ENCODE peak calls at places on chromosomes 5 and 9, in five cellular contexts. One of them, this sample, is unnamed.

GRCh38 chr9:75866273-75866871 is 24.1 kb upstream of the PCSK5 start:
- DNase-seq in fibroblast of pulmonary artery: peak
- DNase-seq in cardiac fibroblast: peak
- DNase-seq in colonic mucosa: peak
- DNase-seq in GM23338: peak
- DNase-seq in this sample: peak

GRCh38 chr5:53478411-53479044 is 1.9 kb upstream of the FST start:
- DNase-seq in fibroblast of pulmonary artery: peak
- DNase-seq in cardiac fibroblast: peak
- DNase-seq in colonic mucosa: peak
- DNase-seq in GM23338: peak
- DNase-seq in this sample: no peak

GRCh38 chr9:127452481-127453092 is 1.3 kb downstream of the LRSAM1 start:
- DNase-seq in fibroblast of pulmonary artery: peak
- DNase-seq in cardiac fibroblast: peak
- DNase-seq in colonic mucosa: peak
- DNase-seq in GM23338: no peak
- DNase-seq in this sample: peak

GRCh38 chr9:22469928-22470544 is 23.4 kb downstream of the DMRTA1 start:
- DNase-seq in fibroblast of pulmonary artery: peak
- DNase-seq in cardiac fibroblast: peak
- DNase-seq in colonic mucosa: peak
- DNase-seq in GM23338: peak
- DNase-seq in this sample: no peak

GRCh38 chr5:141992349-141992963 is 20.4 kb downstream of the GNPDA1 start:
- DNase-seq in fibroblast of pulmonary artery: peak
- DNase-seq in cardiac fibroblast: peak
- DNase-seq in colonic mucosa: peak
- DNase-seq in GM23338: peak
- DNase-seq in this sample: peak

GRCh38 chr5:147481376-147481775 is 28.5 kb downstream of the DPYSL3 start:
- DNase-seq in fibroblast of pulmonary artery: peak
- DNase-seq in cardiac fibroblast: peak
- DNase-seq in colonic mucosa: no peak
- DNase-seq in GM23338: no peak
- DNase-seq in this sample: no peak

GRCh38 chr9:82789155-82789824 is 273.7 kb downstream of the RASEF start:
- DNase-seq in fibroblast of pulmonary artery: no peak
- DNase-seq in cardiac fibroblast: no peak
- DNase-seq in colonic mucosa: no peak
- DNase-seq in GM23338: no peak
- DNase-seq in this sample: no peak

GRCh38 chr5:160926428-160926827 is 74.4 kb upstream of the ATP10B start:
- DNase-seq in fibroblast of pulmonary artery: no peak
- DNase-seq in cardiac fibroblast: no peak
- DNase-seq in colonic mucosa: peak
- DNase-seq in GM23338: peak
- DNase-seq in this sample: peak

GRCh38 chr9:16100596-16101091 is 547.8 kb downstream of the CCDC171 start:
- DNase-seq in fibroblast of pulmonary artery: peak
- DNase-seq in cardiac fibroblast: peak
- DNase-seq in colonic mucosa: peak
- DNase-seq in GM23338: peak
- DNase-seq in this sample: no peak

GRCh38 chr9:100092066-100092465 is 6.7 kb downstream of the ERP44 start:
- DNase-seq in fibroblast of pulmonary artery: no peak
- DNase-seq in cardiac fibroblast: no peak
- DNase-seq in colonic mucosa: no peak
- DNase-seq in GM23338: no peak
- DNase-seq in this sample: no peak

GRCh38 chr5:132496631-132497487 is 6.3 kb upstream of the IRF1 start:
- DNase-seq in fibroblast of pulmonary artery: peak
- DNase-seq in cardiac fibroblast: peak
- DNase-seq in colonic mucosa: peak
- DNase-seq in GM23338: peak
- DNase-seq in this sample: no peak

GRCh38 chr5:179919487-179920060 is 11.9 kb upstream of the TBC1D9B start:
- DNase-seq in fibroblast of pulmonary artery: no peak
- DNase-seq in cardiac fibroblast: no peak
- DNase-seq in colonic mucosa: no peak
- DNase-seq in GM23338: no peak
- DNase-seq in this sample: no peak

GRCh38 chr5:90792725-90793124 is 234.1 kb downstream of the ADGRV1 start:
- DNase-seq in fibroblast of pulmonary artery: peak
- DNase-seq in cardiac fibroblast: peak
- DNase-seq in colonic mucosa: no peak
- DNase-seq in GM23338: no peak
- DNase-seq in this sample: no peak

GRCh38 chr5:159533197-159533596 is 202.9 kb upstream of the IL12B start:
- DNase-seq in fibroblast of pulmonary artery: no peak
- DNase-seq in cardiac fibroblast: peak
- DNase-seq in colonic mucosa: no peak
- DNase-seq in GM23338: no peak
- DNase-seq in this sample: no peak

GRCh38 chr5:79224275-79224984 is 11.5 kb upstream of the JMY start:
- DNase-seq in fibroblast of pulmonary artery: no peak
- DNase-seq in cardiac fibroblast: no peak
- DNase-seq in colonic mucosa: no peak
- DNase-seq in GM23338: no peak
- DNase-seq in this sample: no peak

GRCh38 chr5:178304761-178305645 is 72.4 kb upstream of the PHYKPL start:
- DNase-seq in fibroblast of pulmonary artery: no peak
- DNase-seq in cardiac fibroblast: no peak
- DNase-seq in colonic mucosa: no peak
- DNase-seq in GM23338: no peak
- DNase-seq in this sample: peak

GRCh38 chr9:120886490-120886967 is 9.5 kb upstream of the PHF19 start:
- DNase-seq in fibroblast of pulmonary artery: no peak
- DNase-seq in cardiac fibroblast: peak
- DNase-seq in colonic mucosa: no peak
- DNase-seq in GM23338: no peak
- DNase-seq in this sample: no peak

GRCh38 chr5:38467353-38468040 is 88.9 kb downstream of the LIFR start:
- DNase-seq in fibroblast of pulmonary artery: peak
- DNase-seq in cardiac fibroblast: peak
- DNase-seq in colonic mucosa: no peak
- DNase-seq in GM23338: no peak
- DNase-seq in this sample: no peak
- H3K4me3 ChIP-seq in fibroblast of pulmonary artery: no peak
- H3K4me3 ChIP-seq in cardiac fibroblast: no peak
- H3K4me3 ChIP-seq in colonic mucosa: no peak
- H3K4me3 ChIP-seq in GM23338: no peak
- H3K4me3 ChIP-seq in this sample: no peak

GRCh38 chr9:4299006-4299795 is 667 bp downstream of the GLIS3 start:
- DNase-seq in fibroblast of pulmonary artery: peak
- DNase-seq in cardiac fibroblast: peak
- DNase-seq in colonic mucosa: peak
- DNase-seq in GM23338: peak
- DNase-seq in this sample: no peak

GRCh38 chr9:4297795-4298254 is 2.0 kb downstream of the GLIS3 start:
- DNase-seq in fibroblast of pulmonary artery: peak
- DNase-seq in cardiac fibroblast: peak
- DNase-seq in colonic mucosa: peak
- DNase-seq in GM23338: peak
- DNase-seq in this sample: no peak

GRCh38 chr9:4297151-4297794 is 2.6 kb downstream of the GLIS3 start:
- DNase-seq in fibroblast of pulmonary artery: peak
- DNase-seq in cardiac fibroblast: peak
- DNase-seq in colonic mucosa: peak
- DNase-seq in GM23338: peak
- DNase-seq in this sample: no peak

GRCh38 chr9:4296217-4296616 is 3.7 kb downstream of the GLIS3 start:
- DNase-seq in fibroblast of pulmonary artery: no peak
- DNase-seq in cardiac fibroblast: peak
- DNase-seq in colonic mucosa: no peak
- DNase-seq in GM23338: no peak
- DNase-seq in this sample: no peak

GRCh38 chr9:4298255-4299005 is 1.4 kb downstream of the GLIS3 start:
- DNase-seq in fibroblast of pulmonary artery: no peak
- DNase-seq in cardiac fibroblast: peak
- DNase-seq in colonic mucosa: peak
- DNase-seq in GM23338: peak
- DNase-seq in this sample: no peak
- TF ChIP-seq CTCF in fibroblast of pulmonary artery: no peak
- TF ChIP-seq CTCF in cardiac fibroblast: peak
- TF ChIP-seq CTCF in colonic mucosa: no peak
- TF ChIP-seq CTCF in GM23338: no peak
- TF ChIP-seq CTCF in this sample: no peak

DNA sequence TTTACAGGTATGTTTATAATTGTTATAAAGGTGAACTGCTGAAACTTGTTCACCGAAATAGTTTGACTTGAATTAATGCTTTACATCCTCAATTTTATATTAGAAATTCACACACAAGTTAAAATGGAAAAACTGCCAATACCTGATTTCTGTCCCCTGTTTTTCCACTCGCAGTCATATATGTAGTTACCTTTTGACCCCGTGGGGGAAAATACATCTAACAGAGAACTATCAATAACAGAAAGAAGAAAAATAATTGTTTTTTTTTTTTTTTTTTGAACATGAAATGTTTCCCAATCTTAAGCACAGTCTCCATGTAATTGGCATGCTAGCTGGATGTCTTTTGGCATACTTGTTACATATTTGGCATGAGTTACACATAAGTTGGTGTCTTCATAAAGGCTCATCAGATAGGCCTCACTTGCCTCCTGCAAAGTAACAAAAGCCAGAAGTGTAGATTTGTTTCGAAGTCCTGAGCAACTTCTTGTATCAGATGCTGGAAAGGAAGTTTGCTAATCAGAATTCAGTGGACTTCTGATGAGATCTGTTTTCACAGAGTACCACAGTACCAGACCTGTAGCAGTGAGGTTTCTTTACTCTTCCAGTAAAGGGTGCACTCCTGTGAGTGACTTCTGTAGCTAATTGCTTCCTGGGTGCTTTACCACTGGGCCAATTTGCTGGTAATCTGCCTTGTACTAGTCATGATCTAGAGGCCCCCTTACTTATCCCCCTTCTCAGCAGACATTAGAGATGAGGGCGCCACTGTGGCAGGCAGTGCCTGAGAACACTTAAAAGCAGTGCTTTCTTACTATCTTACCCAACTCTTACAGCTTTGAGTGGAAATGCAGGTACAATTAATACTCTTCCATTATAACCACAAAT is 36.2 kb upstream of the CXXC5 start:
- DNase-seq in fibroblast of pulmonary artery: peak
- DNase-seq in cardiac fibroblast: no peak
- DNase-seq in colonic mucosa: no peak
- DNase-seq in GM23338: no peak
- DNase-seq in this sample: no peak
- H3K4me3 ChIP-seq in fibroblast of pulmonary artery: no peak
- H3K4me3 ChIP-seq in cardiac fibroblast: no peak
- H3K4me3 ChIP-seq in colonic mucosa: no peak
- H3K4me3 ChIP-seq in GM23338: no peak
- H3K4me3 ChIP-seq in this sample: no peak

DNA sequence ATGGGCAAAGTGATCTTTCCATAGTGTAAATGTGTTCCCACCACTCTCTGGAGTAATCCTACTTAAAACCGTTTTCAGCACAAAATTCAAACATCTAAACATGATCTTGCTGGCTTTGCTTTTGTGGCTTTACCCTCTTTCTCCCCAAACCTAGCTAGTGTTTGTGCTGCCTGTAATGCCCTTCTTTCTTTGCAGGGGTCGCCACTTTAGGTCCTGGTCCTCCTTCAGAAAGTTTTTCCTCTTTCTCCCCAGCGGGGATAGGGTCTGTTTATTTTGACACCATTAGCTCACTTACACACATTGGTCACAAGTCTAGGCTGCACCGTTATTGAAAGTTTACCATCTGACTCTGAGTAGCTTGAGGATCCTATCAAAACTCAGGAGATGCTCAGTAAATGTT is 736 bp upstream of the HSD17B4 start:
- DNase-seq in fibroblast of pulmonary artery: no peak
- DNase-seq in cardiac fibroblast: no peak
- DNase-seq in colonic mucosa: no peak
- DNase-seq in GM23338: peak
- DNase-seq in this sample: no peak
- TF ChIP-seq CTCF in fibroblast of pulmonary artery: no peak
- TF ChIP-seq CTCF in cardiac fibroblast: no peak
- TF ChIP-seq CTCF in colonic mucosa: no peak
- TF ChIP-seq CTCF in GM23338: peak
- TF ChIP-seq CTCF in this sample: no peak

GRCh38 chr5:170293273-170293672 is 4.3 kb downstream of the LCP2 start:
- DNase-seq in fibroblast of pulmonary artery: no peak
- DNase-seq in cardiac fibroblast: no peak
- DNase-seq in colonic mucosa: peak
- DNase-seq in GM23338: no peak
- DNase-seq in this sample: no peak
- H3K4me3 ChIP-seq in fibroblast of pulmonary artery: no peak
- H3K4me3 ChIP-seq in cardiac fibroblast: no peak
- H3K4me3 ChIP-seq in colonic mucosa: no peak
- H3K4me3 ChIP-seq in GM23338: no peak
- H3K4me3 ChIP-seq in this sample: no peak

GRCh38 chr9:36905101-36906066 is 128.7 kb downstream of the PAX5 start:
- DNase-seq in fibroblast of pulmonary artery: no peak
- DNase-seq in cardiac fibroblast: no peak
- DNase-seq in colonic mucosa: no peak
- DNase-seq in GM23338: peak
- DNase-seq in this sample: no peak
- TF ChIP-seq CTCF in fibroblast of pulmonary artery: no peak
- TF ChIP-seq CTCF in cardiac fibroblast: no peak
- TF ChIP-seq CTCF in colonic mucosa: no peak
- TF ChIP-seq CTCF in GM23338: peak
- TF ChIP-seq CTCF in this sample: no peak

DNA sequence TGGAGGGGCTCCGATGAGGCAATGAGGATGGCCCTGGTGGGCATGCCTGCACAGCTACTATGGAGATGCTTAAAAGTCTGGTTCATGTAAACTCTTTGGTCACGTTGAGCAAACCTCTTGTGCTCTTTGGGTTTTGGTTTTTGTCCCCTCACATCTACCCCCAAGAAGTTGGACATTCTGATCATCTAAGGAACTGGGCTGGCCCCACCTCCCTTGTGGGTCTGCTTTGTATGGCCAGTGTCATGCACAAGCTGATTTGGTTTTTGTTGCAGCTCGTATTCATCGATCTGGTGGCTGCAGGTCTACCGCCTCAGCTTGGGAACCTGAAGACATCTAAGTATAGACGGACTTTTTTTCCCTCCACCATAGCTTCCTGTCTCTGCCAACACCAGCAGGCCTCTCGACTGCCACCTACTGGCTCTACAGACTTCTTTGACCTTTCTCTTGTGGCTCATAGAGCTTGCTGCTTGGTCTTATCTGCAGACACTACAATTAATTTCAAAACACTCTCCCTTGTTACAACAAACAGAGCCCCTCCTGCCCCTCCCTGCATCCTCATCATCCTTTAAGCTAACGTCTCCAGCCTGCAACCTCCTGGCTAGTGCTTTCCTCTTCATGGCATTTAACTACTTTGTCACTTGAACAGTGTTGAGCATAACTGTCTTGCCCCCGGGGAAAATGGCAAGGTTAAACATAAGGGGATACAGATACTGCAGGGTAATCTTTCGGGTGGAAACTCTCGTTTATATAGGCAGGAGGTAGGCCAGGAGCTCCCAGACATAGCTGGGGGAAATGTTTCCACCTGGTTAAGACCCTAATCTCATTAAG is 34.5 kb downstream of the TSTD2 start:
- DNase-seq in fibroblast of pulmonary artery: peak
- DNase-seq in cardiac fibroblast: peak
- DNase-seq in colonic mucosa: peak
- DNase-seq in GM23338: peak
- DNase-seq in this sample: peak
- H3K4me3 ChIP-seq in fibroblast of pulmonary artery: no peak
- H3K4me3 ChIP-seq in cardiac fibroblast: no peak
- H3K4me3 ChIP-seq in colonic mucosa: no peak
- H3K4me3 ChIP-seq in GM23338: no peak
- H3K4me3 ChIP-seq in this sample: no peak